ENCODE peak calls at places on chromosomes 13 and 19, in eight cellular contexts. J, D, H, W, O, V, I and M are unnamed samples.

GRCh38 chr19:17893766-17894165 is 22.0 kb downstream of the SLC5A5 start:
- DNase-seq in I (no peak), J (no peak), O (no peak), D (no peak), W (no peak), H (no peak), V (no peak), M (peak)

GRCh38 chr19:18406749-18407148 is 9.3 kb upstream of the LRRC25 start:
- DNase-seq in I (no peak), H (no peak), W (no peak), O (no peak), V (no peak), J (no peak), D (no peak), M (no peak)

GRCh38 chr13:111216166-111216960 is 101.3 kb downstream of the ARHGEF7 start:
- DNase-seq in H (no peak), D (peak), V (no peak), J (peak), I (peak), O (no peak), W (peak), M (peak)

GRCh38 chr19:3073931-3074595 is 11.8 kb upstream of the TLE5 start:
- DNase-seq in I (no peak), V (no peak), W (no peak), D (no peak), J (no peak), O (no peak), H (no peak), M (no peak)

GRCh38 chr19:33629826-33630375 is 8.1 kb downstream of the CHST8 start:
- DNase-seq in I (no peak), W (no peak), D (no peak), O (no peak), V (no peak), H (no peak), J (no peak), M (no peak)

GRCh38 chr13:63481334-63481733 is 2065.7 kb upstream of the PCDH20 start:
- DNase-seq in H (peak), O (no peak), J (no peak), D (no peak), W (no peak), I (peak), V (no peak), M (no peak)

GRCh38 chr13:98144501-98145350 is 1.8 kb downstream of the FARP1 start:
- DNase-seq in H (peak), I (peak), W (no peak), V (no peak), O (no peak), J (peak), D (no peak), M (no peak)

GRCh38 chr19:1856698-1857603 is 6.4 kb downstream of the KLF16 start:
- DNase-seq in H (no peak), I (peak), V (no peak), O (no peak), J (peak), D (peak), W (peak), M (peak)

GRCh38 chr19:19321143-19321577 is 531 bp downstream of the MAU2 start:
- DNase-seq in W (no peak), V (no peak), D (no peak), O (no peak), J (no peak), I (no peak), H (no peak), M (no peak)

GRCh38 chr13:30125422-30126073 is 181.8 kb downstream of the KATNAL1 start:
- DNase-seq in J (no peak), I (peak), D (no peak), H (peak), V (no peak), W (no peak), O (no peak), M (no peak)

GRCh38 chr13:37531054-37531453 is 67.5 kb downstream of the POSTN start:
- DNase-seq in H (peak), V (no peak), D (no peak), O (no peak), W (no peak), I (peak), J (no peak), M (no peak)

GRCh38 chr13:46475586-46475991 is 77.4 kb upstream of the LRCH1 start:
- DNase-seq in H (no peak), V (no peak), J (no peak), O (no peak), W (no peak), I (no peak), D (no peak), M (no peak)

GRCh38 chr19:1616875-1617274 is 11.6 kb upstream of the UQCR11 start:
- DNase-seq in J (no peak), W (no peak), O (no peak), I (no peak), D (no peak), H (no peak), V (no peak), M (no peak)

GRCh38 chr19:44776402-44777096 is 1.1 kb upstream of the CBLC start:
- DNase-seq in W (no peak), D (no peak), J (peak), V (peak), O (no peak), I (no peak), H (no peak), M (no peak)

GRCh38 chr19:44779150-44779549 is 1.5 kb downstream of the CBLC start:
- DNase-seq in O (no peak), D (no peak), H (no peak), W (no peak), I (no peak), J (no peak), V (no peak), M (no peak)

GRCh38 chr19:44775676-44776240 is 1.9 kb upstream of the CBLC start:
- DNase-seq in I (no peak), V (no peak), O (no peak), J (no peak), D (no peak), H (no peak), W (no peak), M (no peak)

GRCh38 chr19:44774614-44775013 is 3.1 kb upstream of the CBLC start:
- DNase-seq in H (no peak), V (no peak), J (no peak), D (no peak), I (no peak), O (no peak), W (no peak), M (no peak)

GRCh38 chr19:44777715-44778347 is at the start of gene CBLC:
- DNase-seq in H (no peak), V (peak), I (no peak), D (no peak), O (no peak), W (peak), J (peak), M (no peak)
- TF ChIP-seq CTCF in H (no peak), V (peak), I (no peak), D (no peak), O (no peak), W (no peak), J (no peak), M (no peak)

DNA sequence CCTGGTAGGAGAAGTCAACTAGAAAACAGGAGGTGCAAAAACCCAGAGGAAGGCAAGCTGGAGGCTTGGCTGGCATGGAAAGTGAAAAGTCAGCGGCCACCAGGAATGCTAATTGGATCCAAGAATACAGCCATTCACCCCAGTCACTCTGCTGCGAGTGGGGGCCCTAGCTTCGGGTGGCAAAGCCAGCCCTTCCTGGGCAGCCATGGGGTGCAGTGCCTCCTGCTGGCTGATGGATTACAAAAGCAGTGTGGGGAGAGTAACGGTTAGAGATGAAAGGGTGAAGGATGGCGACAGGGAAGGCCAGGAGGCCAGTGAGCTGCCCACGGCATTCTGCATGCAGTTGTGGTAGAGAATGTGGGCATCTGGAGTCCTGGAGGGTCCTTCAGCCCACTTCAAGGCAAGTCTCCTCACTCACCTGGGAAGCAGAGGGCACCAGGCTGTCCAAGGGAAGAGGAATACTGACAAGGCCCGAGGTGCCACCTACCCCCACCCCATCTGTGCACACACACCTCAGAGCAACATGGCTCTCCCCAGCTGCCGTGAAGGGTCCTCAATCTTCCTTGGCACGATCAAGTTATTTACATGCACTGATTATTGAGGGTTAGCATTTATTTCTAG is 20.3 kb upstream of the EPHX3 start:
- DNase-seq in V (no peak), D (peak), O (no peak), I (peak), W (no peak), H (no peak), J (no peak), M (no peak)
- TF ChIP-seq CTCF in V (peak), D (peak), O (peak), I (peak), W (no peak), H (peak), J (no peak), M (peak)

DNA sequence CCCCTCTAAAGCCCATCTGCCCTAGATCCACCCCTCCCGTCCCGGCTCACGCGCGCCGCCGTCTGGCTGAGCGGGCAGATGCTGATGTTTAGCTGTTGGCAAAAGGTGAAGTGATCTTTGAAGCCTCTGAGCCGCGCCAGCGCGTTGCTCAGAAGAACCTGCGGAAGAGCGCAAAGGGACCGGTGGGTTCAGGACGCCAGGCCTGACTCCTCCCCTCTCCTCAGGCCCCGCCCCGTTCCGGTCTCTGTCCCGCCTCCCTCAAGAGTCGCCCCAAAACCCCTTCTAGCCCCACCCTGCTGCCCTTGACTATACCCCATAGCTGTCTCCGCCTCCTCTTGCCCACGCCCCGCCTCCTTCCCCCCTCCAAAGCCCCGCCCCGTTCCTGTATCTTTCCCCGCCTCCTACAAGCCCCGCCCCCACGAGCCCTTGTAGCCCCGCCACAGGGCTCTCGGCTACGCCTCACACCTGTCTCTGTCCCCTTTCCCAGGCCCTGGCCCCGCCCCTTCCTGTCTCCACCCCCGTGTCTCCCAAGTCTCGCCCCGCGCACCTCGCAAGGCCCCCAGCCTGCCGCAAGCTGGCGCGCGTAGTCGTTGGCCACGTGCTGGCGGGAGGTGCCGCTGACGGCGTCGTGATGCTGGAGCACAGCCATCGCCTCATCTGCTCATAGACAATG is 9.5 kb downstream of the MAN2B1 start:
- DNase-seq in I (no peak), O (no peak), V (no peak), D (no peak), J (no peak), W (no peak), H (no peak), M (no peak)
- TF ChIP-seq CTCF in I (no peak), O (no peak), V (no peak), D (no peak), J (no peak), W (no peak), H (no peak), M (no peak)

DNA sequence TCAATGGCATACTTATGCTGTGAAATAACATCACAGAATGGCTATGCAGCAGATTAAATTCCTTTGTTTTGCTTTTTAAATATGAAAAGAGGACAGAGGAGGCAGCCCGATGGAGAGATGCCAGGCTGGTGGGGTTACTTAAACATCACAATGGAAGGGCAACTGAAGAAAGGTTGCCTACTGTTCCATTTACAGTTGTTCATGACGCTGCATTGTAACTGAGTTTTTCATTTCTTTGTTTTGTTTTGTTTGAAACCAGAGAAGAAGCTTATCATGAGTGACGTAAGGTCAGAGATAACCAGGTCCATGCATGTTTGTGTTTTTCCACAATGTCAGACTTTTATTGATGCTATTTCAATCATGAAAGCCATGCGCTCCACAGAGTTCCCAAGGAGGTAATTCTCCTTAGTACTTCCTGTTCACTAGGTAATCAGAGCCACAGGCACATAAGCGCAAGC is 273.8 kb downstream of the LHFPL6 start:
- DNase-seq in H (no peak), W (no peak), J (no peak), O (no peak), V (no peak), I (no peak), D (no peak), M (no peak)
- TF ChIP-seq CTCF in H (no peak), W (no peak), J (no peak), O (no peak), V (no peak), I (no peak), D (no peak), M (no peak)

DNA sequence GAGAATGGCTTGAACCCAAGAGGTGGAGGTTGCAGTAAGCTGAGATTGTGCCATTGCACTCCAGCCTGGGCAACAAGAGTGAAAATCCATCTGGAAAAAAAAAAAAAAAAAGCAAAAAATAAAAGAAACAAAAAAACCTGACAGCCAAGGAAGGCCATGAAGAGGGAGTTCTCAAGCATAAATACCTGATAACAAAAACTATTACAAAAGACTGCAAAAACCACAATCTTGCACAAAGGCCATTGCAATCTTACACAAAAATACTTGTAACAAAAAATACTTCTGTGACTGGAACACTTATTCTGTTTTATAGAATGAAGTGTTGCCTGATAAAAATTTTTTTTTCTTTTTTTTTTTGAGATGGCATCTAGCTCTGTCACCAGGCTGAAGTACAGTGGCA is 61.5 kb upstream of the TSC22D1 start:
- DNase-seq in I (no peak), D (no peak), J (no peak), W (no peak), H (no peak), V (no peak), O (no peak), M (no peak)
- TF ChIP-seq CTCF in I (no peak), D (no peak), J (no peak), W (no peak), H (no peak), V (no peak), O (no peak), M (no peak)

DNA sequence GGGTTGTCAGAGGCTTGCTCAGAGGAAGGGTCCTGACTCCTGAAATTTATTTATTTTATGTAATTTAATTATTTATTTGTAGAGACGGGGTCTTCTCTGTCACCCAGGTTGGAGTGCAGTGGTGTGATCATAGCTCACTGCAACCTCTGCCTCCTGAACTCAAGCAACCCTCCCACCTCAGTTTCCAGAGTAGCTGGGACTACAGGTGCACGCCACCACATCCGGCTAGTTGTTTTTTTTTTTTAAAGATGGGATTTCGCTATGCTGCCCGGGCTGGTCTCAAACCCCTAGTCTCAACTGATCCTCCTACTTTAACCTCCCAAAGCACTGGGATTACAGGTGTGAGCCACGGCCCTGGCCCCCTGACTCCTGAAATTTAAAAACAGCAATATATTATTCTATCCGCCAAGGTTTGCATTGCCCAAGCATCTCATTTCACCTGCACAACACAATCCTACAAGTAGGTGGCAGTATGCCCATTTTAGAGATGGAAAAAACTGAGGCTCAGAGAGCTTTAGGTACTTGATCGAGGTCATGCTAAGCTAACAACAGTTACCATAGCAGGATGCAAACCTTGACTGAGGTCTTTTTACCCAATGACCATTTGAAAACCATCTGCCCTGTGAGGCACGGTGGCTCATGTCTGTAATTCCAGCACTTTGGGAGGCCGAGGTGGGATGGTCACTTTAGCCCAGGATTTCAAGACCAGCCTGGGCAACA is 18.1 kb downstream of the ARHGEF18 start:
- DNase-seq in J (no peak), H (no peak), O (peak), I (peak), D (no peak), W (peak), V (no peak), M (peak)
- TF ChIP-seq CTCF in J (no peak), H (no peak), O (peak), I (peak), D (peak), W (peak), V (peak), M (peak)